ENCODE peak calls at places on chromosome 10, in ten cellular contexts. L is gastrocnemius medialis, E is GM23338, U is colonic mucosa, O is right cardiac atrium, R is IMR-90, S is skeletal muscle cell, F is heart left ventricle, H is adipocyte, T is MM.1S. W is an unnamed sample.

GRCh38 chr10:12041766-12042408 is 722 bp downstream of the UPF2 start:
- DNase-seq in L (no peak), E (peak), U (peak), O (no peak), R (peak), S (no peak), F (no peak), H (peak), T (peak), W (no peak)

GRCh38 chr10:98135222-98135899 is 904 bp downstream of the R3HCC1L start:
- DNase-seq in L (no peak), E (peak), U (no peak), O (no peak), R (no peak), S (no peak), F (no peak), H (no peak), T (no peak), W (no peak)

GRCh38 chr10:15262036-15262713 is 93.7 kb upstream of the NMT2 start:
- DNase-seq in L (no peak), E (no peak), U (peak), O (no peak), R (peak), S (no peak), F (no peak), H (peak), T (no peak), W (no peak)

GRCh38 chr10:97991875-97992274 is 38.5 kb downstream of the CRTAC1 start:
- DNase-seq in L (no peak), E (peak), U (no peak), O (no peak), R (peak), S (no peak), F (no peak), H (peak), T (no peak), W (peak)

GRCh38 chr10:67666416-67667043 is 29.5 kb downstream of the CTNNA3 start:
- DNase-seq in L (no peak), E (peak), U (no peak), O (no peak), R (peak), S (no peak), F (no peak), H (peak), T (peak), W (peak)

GRCh38 chr10:124032982-124033886 is 60.2 kb downstream of the CHST15 start:
- DNase-seq in L (no peak), E (no peak), U (no peak), O (no peak), R (peak), S (peak), F (no peak), H (peak), T (no peak), W (no peak)

GRCh38 chr10:124150807-124151417 is 57.5 kb upstream of the CHST15 start:
- DNase-seq in L (peak), E (no peak), U (no peak), O (no peak), R (no peak), S (no peak), F (no peak), H (no peak), T (no peak), W (no peak)

GRCh38 chr10:79327090-79327457 is 20.2 kb upstream of the PPIF start:
- DNase-seq in L (no peak), E (no peak), U (no peak), O (no peak), R (no peak), S (no peak), F (peak), H (no peak), T (no peak), W (no peak)

GRCh38 chr10:24981161-24981710 is 28.8 kb upstream of the PRTFDC1 start:
- DNase-seq in L (no peak), E (no peak), U (no peak), O (no peak), R (no peak), S (no peak), F (no peak), H (no peak), T (no peak), W (no peak)

GRCh38 chr10:126902157-126902556 is 3.1 kb upstream of the DOCK1 start:
- DNase-seq in L (no peak), E (no peak), U (no peak), O (no peak), R (peak), S (peak), F (no peak), H (peak), T (no peak), W (peak)

GRCh38 chr10:100886099-100886498 is 26.7 kb upstream of the SLF2 start:
- DNase-seq in L (no peak), E (no peak), U (no peak), O (no peak), R (no peak), S (no peak), F (no peak), H (no peak), T (no peak), W (no peak)

GRCh38 chr10:93844979-93845626 is 48.7 kb upstream of the SLC35G1 start:
- DNase-seq in L (no peak), E (no peak), U (no peak), O (no peak), R (no peak), S (no peak), F (no peak), H (no peak), T (no peak), W (no peak)

GRCh38 chr10:122207596-122207995 is 63.5 kb upstream of the BTBD16 start:
- DNase-seq in L (no peak), E (no peak), U (no peak), O (no peak), R (peak), S (no peak), F (no peak), H (no peak), T (no peak), W (no peak)

GRCh38 chr10:87850742-87851205 is 12.6 kb downstream of the KLLN start:
- DNase-seq in L (peak), E (peak), U (peak), O (peak), R (peak), S (no peak), F (peak), H (peak), T (peak), W (peak)

GRCh38 chr10:60089095-60089494 is 182.7 kb upstream of the CCDC6 start:
- DNase-seq in L (no peak), E (no peak), U (no peak), O (no peak), R (peak), S (peak), F (no peak), H (no peak), T (no peak), W (no peak)

GRCh38 chr10:86359933-86360332 is 6.7 kb downstream of the GRID1 start:
- DNase-seq in L (no peak), E (no peak), U (no peak), O (no peak), R (no peak), S (no peak), F (no peak), H (no peak), T (no peak), W (no peak)

GRCh38 chr10:94361161-94361794 is 1.5 kb downstream of the NOC3L start:
- DNase-seq in L (no peak), E (no peak), U (no peak), O (no peak), R (no peak), S (no peak), F (no peak), H (peak), T (peak), W (no peak)

GRCh38 chr10:14271621-14272020 is 59.1 kb downstream of the FRMD4A start:
- DNase-seq in L (no peak), E (no peak), U (no peak), O (no peak), R (peak), S (no peak), F (no peak), H (no peak), T (no peak), W (no peak)

GRCh38 chr10:129711261-129711660 is 244.2 kb downstream of the MGMT start:
- DNase-seq in L (no peak), E (peak), U (no peak), O (no peak), R (no peak), S (no peak), F (no peak), H (no peak), T (no peak), W (no peak)

GRCh38 chr10:132292972-132293415 is 14.8 kb downstream of the STK32C start:
- DNase-seq in L (no peak), E (no peak), U (no peak), O (peak), R (no peak), S (no peak), F (peak), H (no peak), T (no peak), W (no peak)

GRCh38 chr10:69866688-69867461 is 65.2 kb downstream of the COL13A1 start:
- DNase-seq in L (no peak), E (peak), U (peak), O (peak), R (peak), S (peak), F (peak), H (peak), T (no peak), W (peak)
- H3K4me3 ChIP-seq in L (no peak), E (peak), U (no peak), O (no peak), R (peak), S (no peak), F (peak), H (peak), T (no peak), W (peak)

DNA sequence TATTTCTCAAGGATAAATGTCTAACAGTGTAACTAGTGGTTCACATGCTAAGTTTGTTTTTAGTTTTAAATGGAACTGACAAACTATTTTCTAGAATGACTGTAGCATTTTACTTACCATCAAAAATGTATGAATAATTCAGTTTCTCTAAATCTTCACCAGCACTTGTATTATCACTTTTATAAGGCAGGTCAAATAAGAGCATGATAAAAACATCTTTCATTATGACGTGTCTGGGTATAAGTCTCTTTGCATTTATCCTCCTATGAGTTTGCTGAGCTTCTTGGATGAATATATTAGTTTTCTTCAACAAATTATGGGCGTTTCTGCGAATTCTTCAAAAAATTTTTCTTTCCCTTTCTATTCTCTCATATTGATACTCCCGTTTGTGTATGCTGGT is 19.9 kb downstream of the ZNF33B start:
- DNase-seq in L (no peak), E (no peak), U (no peak), O (no peak), R (no peak), S (no peak), F (no peak), H (no peak), T (no peak), W (no peak)
- H3K4me3 ChIP-seq in L (no peak), E (no peak), U (no peak), O (no peak), R (no peak), S (no peak), F (no peak), H (no peak), T (no peak), W (no peak)

GRCh38 chr10:50360486-50360885 is 109.2 kb upstream of the ASAH2 start:
- DNase-seq in L (no peak), E (no peak), U (no peak), O (no peak), R (peak), S (peak), F (no peak), H (no peak), T (no peak), W (no peak)
- H3K4me3 ChIP-seq in L (no peak), E (no peak), U (no peak), O (no peak), R (no peak), S (no peak), F (no peak), H (peak), T (no peak), W (no peak)

GRCh38 chr10:75238182-75239180 is 2.7 kb upstream of the COMTD1 start:
- DNase-seq in L (no peak), E (peak), U (no peak), O (no peak), R (no peak), S (no peak), F (no peak), H (no peak), T (no peak), W (no peak)

GRCh38 chr10:75234683-75235374 is 928 bp downstream of the COMTD1 start:
- DNase-seq in L (no peak), E (peak), U (no peak), O (no peak), R (no peak), S (no peak), F (peak), H (no peak), T (peak), W (no peak)

GRCh38 chr10:75235375-75236177 is at the start of gene COMTD1:
- DNase-seq in L (peak), E (peak), U (peak), O (peak), R (peak), S (peak), F (peak), H (peak), T (peak), W (peak)

GRCh38 chr10:75234017-75234682 is 1.6 kb downstream of the COMTD1 start:
- DNase-seq in L (peak), E (peak), U (peak), O (peak), R (peak), S (peak), F (peak), H (peak), T (peak), W (peak)

GRCh38 chr10:75236178-75236825 is 545 bp upstream of the COMTD1 start:
- DNase-seq in L (no peak), E (no peak), U (no peak), O (no peak), R (no peak), S (no peak), F (no peak), H (no peak), T (no peak), W (no peak)
- H3K4me3 ChIP-seq in L (no peak), E (no peak), U (peak), O (no peak), R (no peak), S (no peak), F (peak), H (peak), T (no peak), W (peak)

DNA sequence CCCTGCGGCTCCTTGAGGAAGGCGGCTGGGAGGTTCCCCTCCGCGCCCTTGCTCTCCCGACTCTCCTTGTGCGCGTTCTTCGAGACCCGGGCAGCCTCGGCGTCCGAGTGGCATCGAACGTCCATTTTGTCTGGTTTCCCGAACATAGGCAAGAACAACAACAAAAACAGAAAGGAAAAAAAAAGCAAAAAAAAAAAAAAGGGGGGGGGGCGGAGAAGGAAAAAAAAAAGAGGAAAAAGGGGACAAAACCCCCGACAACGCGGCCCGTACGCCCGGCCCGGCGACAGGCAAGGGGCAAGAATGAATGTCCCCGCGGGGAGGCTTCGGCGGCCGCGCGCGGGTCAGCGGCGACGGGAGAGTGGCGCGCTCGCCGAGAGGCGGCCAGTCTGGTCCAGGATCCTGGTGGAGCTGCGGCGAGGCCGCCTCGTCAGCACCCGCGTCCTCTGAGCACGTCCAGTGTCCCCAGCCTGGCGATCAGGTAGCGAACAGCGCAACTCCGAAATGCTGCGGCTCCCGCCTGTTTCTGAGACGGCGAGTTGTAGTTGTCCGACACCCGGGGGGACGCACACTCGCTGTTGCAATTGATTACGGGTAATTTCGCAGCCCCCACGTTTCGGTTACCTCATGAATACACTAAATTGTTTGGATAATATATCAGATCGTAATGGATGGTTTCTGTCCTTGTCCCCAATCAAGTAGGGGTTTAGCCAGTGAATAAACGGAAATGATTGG is at the start of gene VAX1:
- DNase-seq in L (no peak), E (peak), U (no peak), O (no peak), R (no peak), S (no peak), F (no peak), H (no peak), T (no peak), W (no peak)
- H3K4me3 ChIP-seq in L (peak), E (peak), U (peak), O (peak), R (no peak), S (peak), F (peak), H (peak), T (no peak), W (peak)

DNA sequence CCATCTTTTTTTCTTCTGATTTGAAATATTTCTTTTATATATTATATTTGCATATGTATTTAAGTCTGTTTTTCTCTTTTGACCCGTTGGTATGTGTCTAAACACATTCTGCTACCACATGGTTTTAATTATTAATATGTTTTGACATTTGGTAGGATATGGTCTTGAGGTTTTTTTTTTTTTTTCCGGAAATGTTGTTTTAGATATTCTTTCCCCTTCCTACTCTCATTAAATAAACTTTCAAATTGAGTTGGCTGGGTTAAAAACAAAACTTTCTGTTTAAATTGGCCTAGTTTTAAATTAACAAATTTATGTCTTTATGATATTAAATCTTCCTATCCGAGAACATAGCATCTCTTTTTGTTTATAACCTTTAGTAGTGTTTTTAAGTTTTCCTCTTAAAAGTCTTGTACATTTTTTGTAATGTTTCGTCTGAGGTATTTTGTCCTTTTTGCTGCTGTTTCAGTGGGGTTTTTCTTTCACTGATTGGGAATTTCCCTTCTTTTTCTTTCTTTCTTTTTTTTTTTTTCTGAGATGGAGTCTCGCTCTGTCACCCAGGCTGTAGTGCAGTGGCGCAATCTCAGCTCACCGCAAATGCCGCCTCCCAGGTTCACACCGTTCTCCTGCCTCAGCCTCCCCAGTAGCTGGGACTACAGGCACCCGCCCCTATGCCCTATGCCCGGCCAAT is 25.4 kb downstream of the STAM start:
- DNase-seq in L (no peak), E (no peak), U (no peak), O (no peak), R (no peak), S (no peak), F (no peak), H (no peak), T (no peak), W (no peak)
- H3K4me3 ChIP-seq in L (no peak), E (no peak), U (no peak), O (no peak), R (no peak), S (no peak), F (no peak), H (no peak), T (no peak), W (no peak)

GRCh38 chr10:119283818-119284217 is 76.4 kb downstream of the GRK5 start:
- DNase-seq in L (no peak), E (no peak), U (no peak), O (no peak), R (no peak), S (no peak), F (no peak), H (no peak), T (peak), W (no peak)
- H3K4me3 ChIP-seq in L (no peak), E (no peak), U (no peak), O (no peak), R (no peak), S (no peak), F (no peak), H (no peak), T (no peak), W (no peak)

DNA sequence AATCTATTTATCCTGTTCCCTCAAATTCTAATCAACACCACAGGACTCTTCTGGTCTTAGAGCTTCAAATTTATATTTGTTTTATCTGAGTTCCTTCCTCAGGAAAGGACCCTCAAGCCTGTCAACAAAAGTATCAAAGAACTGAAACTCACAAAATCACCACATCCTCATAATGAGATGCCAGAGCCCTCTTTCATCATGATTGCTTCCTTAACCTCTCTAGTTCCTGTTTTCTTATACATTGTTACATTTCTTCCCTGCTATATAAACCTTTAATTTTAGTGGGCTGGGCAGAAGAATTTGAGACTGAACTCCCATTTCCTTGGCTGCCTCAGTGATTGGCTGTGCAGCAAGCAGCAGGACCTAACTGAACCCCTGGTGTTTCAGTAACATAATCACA is 189.7 kb downstream of the ZNF248 start:
- DNase-seq in L (no peak), E (no peak), U (no peak), O (no peak), R (no peak), S (no peak), F (no peak), H (no peak), T (no peak), W (no peak)
- H3K4me3 ChIP-seq in L (no peak), E (no peak), U (no peak), O (no peak), R (no peak), S (no peak), F (no peak), H (no peak), T (no peak), W (no peak)

GRCh38 chr10:29631049-29631339 is 3.8 kb downstream of the SVIL start:
- DNase-seq in L (no peak), E (no peak), U (no peak), O (no peak), R (no peak), S (no peak), F (no peak), H (no peak), T (no peak), W (no peak)
- H3K4me3 ChIP-seq in L (peak), E (no peak), U (no peak), O (peak), R (no peak), S (no peak), F (peak), H (no peak), T (no peak), W (no peak)

GRCh38 chr10:23192396-23192740 is 256 bp downstream of the PTF1A start:
- DNase-seq in L (no peak), E (peak), U (no peak), O (no peak), R (no peak), S (no peak), F (no peak), H (no peak), T (no peak), W (no peak)
- H3K4me3 ChIP-seq in L (no peak), E (peak), U (no peak), O (peak), R (no peak), S (no peak), F (no peak), H (no peak), T (no peak), W (no peak)

W was measured in HFF-Myc.